ENCODE peak calls at places on chromosome 1, in eight cellular contexts. One of them, this sample, is unnamed.

GRCh38 chr1:205950826-205951549 is 7.7 kb upstream of the SLC26A9 start:
- DNase-seq in pancreas: no peak
- DNase-seq in HTR-8/SVneo: no peak
- DNase-seq in stimulated activated CD8-positive, alpha-beta memory T cell treated with anti-CD3 and anti-CD28 coated beads, Interleukin-12 subunit alpha, Interleukin-12 subunit beta, amount 100 ng/mL, for 4 hours: no peak
- DNase-seq in T47D: no peak
- DNase-seq in esophagus muscularis mucosa: no peak
- DNase-seq in keratinocyte: no peak
- DNase-seq in activated gamma-delta T cell treated with Interleukin-2 at 50 U/mL for 16 hours: no peak
- DNase-seq in this sample: no peak

GRCh38 chr1:246608616-246609376 is 42.5 kb downstream of the CNST start:
- DNase-seq in stimulated activated CD8-positive, alpha-beta memory T cell treated with anti-CD3 and anti-CD28 coated beads, Interleukin-12 subunit alpha, Interleukin-12 subunit beta, amount 100 ng/mL, for 4 hours: no peak
- DNase-seq in T47D: peak
- DNase-seq in keratinocyte: peak
- DNase-seq in pancreas: peak
- DNase-seq in esophagus muscularis mucosa: no peak
- DNase-seq in activated gamma-delta T cell treated with Interleukin-2 at 50 U/mL for 16 hours: no peak
- DNase-seq in HTR-8/SVneo: peak
- DNase-seq in this sample: peak

GRCh38 chr1:202235856-202236837 is 42.5 kb downstream of the LGR6 start:
- DNase-seq in esophagus muscularis mucosa: no peak
- DNase-seq in stimulated activated CD8-positive, alpha-beta memory T cell treated with anti-CD3 and anti-CD28 coated beads, Interleukin-12 subunit alpha, Interleukin-12 subunit beta, amount 100 ng/mL, for 4 hours: peak
- DNase-seq in keratinocyte: peak
- DNase-seq in activated gamma-delta T cell treated with Interleukin-2 at 50 U/mL for 16 hours: peak
- DNase-seq in T47D: peak
- DNase-seq in HTR-8/SVneo: peak
- DNase-seq in pancreas: peak
- DNase-seq in this sample: peak

GRCh38 chr1:112735752-112736151 is 20.6 kb upstream of the PPM1J start:
- DNase-seq in keratinocyte: peak
- DNase-seq in pancreas: no peak
- DNase-seq in HTR-8/SVneo: peak
- DNase-seq in activated gamma-delta T cell treated with Interleukin-2 at 50 U/mL for 16 hours: no peak
- DNase-seq in stimulated activated CD8-positive, alpha-beta memory T cell treated with anti-CD3 and anti-CD28 coated beads, Interleukin-12 subunit alpha, Interleukin-12 subunit beta, amount 100 ng/mL, for 4 hours: no peak
- DNase-seq in T47D: no peak
- DNase-seq in esophagus muscularis mucosa: no peak
- DNase-seq in this sample: no peak

GRCh38 chr1:154745286-154745731 is 124.8 kb downstream of the KCNN3 start:
- DNase-seq in keratinocyte: no peak
- DNase-seq in pancreas: no peak
- DNase-seq in esophagus muscularis mucosa: no peak
- DNase-seq in stimulated activated CD8-positive, alpha-beta memory T cell treated with anti-CD3 and anti-CD28 coated beads, Interleukin-12 subunit alpha, Interleukin-12 subunit beta, amount 100 ng/mL, for 4 hours: no peak
- DNase-seq in activated gamma-delta T cell treated with Interleukin-2 at 50 U/mL for 16 hours: no peak
- DNase-seq in T47D: no peak
- DNase-seq in HTR-8/SVneo: no peak
- DNase-seq in this sample: no peak

GRCh38 chr1:3774503-3775247 is 2.1 kb downstream of the SMIM1 start:
- DNase-seq in T47D: no peak
- DNase-seq in pancreas: no peak
- DNase-seq in keratinocyte: no peak
- DNase-seq in stimulated activated CD8-positive, alpha-beta memory T cell treated with anti-CD3 and anti-CD28 coated beads, Interleukin-12 subunit alpha, Interleukin-12 subunit beta, amount 100 ng/mL, for 4 hours: no peak
- DNase-seq in esophagus muscularis mucosa: no peak
- DNase-seq in activated gamma-delta T cell treated with Interleukin-2 at 50 U/mL for 16 hours: no peak
- DNase-seq in HTR-8/SVneo: no peak
- DNase-seq in this sample: no peak

GRCh38 chr1:65512967-65513777 is 92.7 kb downstream of the LEPR start:
- DNase-seq in pancreas: no peak
- DNase-seq in esophagus muscularis mucosa: no peak
- DNase-seq in HTR-8/SVneo: no peak
- DNase-seq in keratinocyte: no peak
- DNase-seq in T47D: no peak
- DNase-seq in stimulated activated CD8-positive, alpha-beta memory T cell treated with anti-CD3 and anti-CD28 coated beads, Interleukin-12 subunit alpha, Interleukin-12 subunit beta, amount 100 ng/mL, for 4 hours: no peak
- DNase-seq in activated gamma-delta T cell treated with Interleukin-2 at 50 U/mL for 16 hours: no peak
- DNase-seq in this sample: no peak

GRCh38 chr1:170929835-170930554 is 5.3 kb upstream of the MROH9 start:
- DNase-seq in HTR-8/SVneo: peak
- DNase-seq in esophagus muscularis mucosa: no peak
- DNase-seq in stimulated activated CD8-positive, alpha-beta memory T cell treated with anti-CD3 and anti-CD28 coated beads, Interleukin-12 subunit alpha, Interleukin-12 subunit beta, amount 100 ng/mL, for 4 hours: no peak
- DNase-seq in keratinocyte: no peak
- DNase-seq in pancreas: no peak
- DNase-seq in T47D: peak
- DNase-seq in activated gamma-delta T cell treated with Interleukin-2 at 50 U/mL for 16 hours: no peak
- DNase-seq in this sample: no peak

GRCh38 chr1:201226859-201227488 is 36.4 kb downstream of the IGFN1 start:
- DNase-seq in keratinocyte: no peak
- DNase-seq in activated gamma-delta T cell treated with Interleukin-2 at 50 U/mL for 16 hours: no peak
- DNase-seq in T47D: no peak
- DNase-seq in pancreas: no peak
- DNase-seq in stimulated activated CD8-positive, alpha-beta memory T cell treated with anti-CD3 and anti-CD28 coated beads, Interleukin-12 subunit alpha, Interleukin-12 subunit beta, amount 100 ng/mL, for 4 hours: no peak
- DNase-seq in esophagus muscularis mucosa: peak
- DNase-seq in HTR-8/SVneo: no peak
- DNase-seq in this sample: no peak

GRCh38 chr1:85411567-85412312 is 53.2 kb downstream of the DDAH1 start:
- DNase-seq in pancreas: no peak
- DNase-seq in keratinocyte: no peak
- DNase-seq in HTR-8/SVneo: no peak
- DNase-seq in activated gamma-delta T cell treated with Interleukin-2 at 50 U/mL for 16 hours: no peak
- DNase-seq in stimulated activated CD8-positive, alpha-beta memory T cell treated with anti-CD3 and anti-CD28 coated beads, Interleukin-12 subunit alpha, Interleukin-12 subunit beta, amount 100 ng/mL, for 4 hours: no peak
- DNase-seq in esophagus muscularis mucosa: no peak
- DNase-seq in T47D: no peak
- DNase-seq in this sample: no peak

GRCh38 chr1:151255381-151255780 is 847 bp downstream of the PSMD4 start:
- DNase-seq in esophagus muscularis mucosa: no peak
- DNase-seq in activated gamma-delta T cell treated with Interleukin-2 at 50 U/mL for 16 hours: no peak
- DNase-seq in stimulated activated CD8-positive, alpha-beta memory T cell treated with anti-CD3 and anti-CD28 coated beads, Interleukin-12 subunit alpha, Interleukin-12 subunit beta, amount 100 ng/mL, for 4 hours: no peak
- DNase-seq in T47D: no peak
- DNase-seq in pancreas: no peak
- DNase-seq in HTR-8/SVneo: no peak
- DNase-seq in keratinocyte: no peak
- DNase-seq in this sample: no peak

GRCh38 chr1:181043025-181043880 is 9.5 kb downstream of the MR1 start:
- DNase-seq in esophagus muscularis mucosa: no peak
- DNase-seq in activated gamma-delta T cell treated with Interleukin-2 at 50 U/mL for 16 hours: no peak
- DNase-seq in HTR-8/SVneo: no peak
- DNase-seq in stimulated activated CD8-positive, alpha-beta memory T cell treated with anti-CD3 and anti-CD28 coated beads, Interleukin-12 subunit alpha, Interleukin-12 subunit beta, amount 100 ng/mL, for 4 hours: no peak
- DNase-seq in keratinocyte: no peak
- DNase-seq in pancreas: no peak
- DNase-seq in T47D: peak
- DNase-seq in this sample: peak

GRCh38 chr1:57279909-57280666 is 143.8 kb downstream of the DAB1 start:
- DNase-seq in HTR-8/SVneo: no peak
- DNase-seq in activated gamma-delta T cell treated with Interleukin-2 at 50 U/mL for 16 hours: no peak
- DNase-seq in pancreas: no peak
- DNase-seq in esophagus muscularis mucosa: no peak
- DNase-seq in keratinocyte: peak
- DNase-seq in stimulated activated CD8-positive, alpha-beta memory T cell treated with anti-CD3 and anti-CD28 coated beads, Interleukin-12 subunit alpha, Interleukin-12 subunit beta, amount 100 ng/mL, for 4 hours: no peak
- DNase-seq in T47D: no peak
- DNase-seq in this sample: no peak

GRCh38 chr1:209600541-209600940 is 17.0 kb downstream of the CAMK1G start:
- DNase-seq in activated gamma-delta T cell treated with Interleukin-2 at 50 U/mL for 16 hours: no peak
- DNase-seq in pancreas: no peak
- DNase-seq in T47D: no peak
- DNase-seq in keratinocyte: no peak
- DNase-seq in stimulated activated CD8-positive, alpha-beta memory T cell treated with anti-CD3 and anti-CD28 coated beads, Interleukin-12 subunit alpha, Interleukin-12 subunit beta, amount 100 ng/mL, for 4 hours: no peak
- DNase-seq in HTR-8/SVneo: no peak
- DNase-seq in esophagus muscularis mucosa: no peak
- DNase-seq in this sample: no peak

GRCh38 chr1:23593556-23594148 is 34.4 kb upstream of the ID3 start:
- DNase-seq in pancreas: peak
- DNase-seq in keratinocyte: peak
- DNase-seq in stimulated activated CD8-positive, alpha-beta memory T cell treated with anti-CD3 and anti-CD28 coated beads, Interleukin-12 subunit alpha, Interleukin-12 subunit beta, amount 100 ng/mL, for 4 hours: no peak
- DNase-seq in HTR-8/SVneo: peak
- DNase-seq in activated gamma-delta T cell treated with Interleukin-2 at 50 U/mL for 16 hours: no peak
- DNase-seq in T47D: peak
- DNase-seq in esophagus muscularis mucosa: no peak
- DNase-seq in this sample: peak

GRCh38 chr1:119081267-119081666 is 59.2 kb downstream of the WARS2 start:
- DNase-seq in stimulated activated CD8-positive, alpha-beta memory T cell treated with anti-CD3 and anti-CD28 coated beads, Interleukin-12 subunit alpha, Interleukin-12 subunit beta, amount 100 ng/mL, for 4 hours: no peak
- DNase-seq in activated gamma-delta T cell treated with Interleukin-2 at 50 U/mL for 16 hours: no peak
- DNase-seq in keratinocyte: no peak
- DNase-seq in esophagus muscularis mucosa: no peak
- DNase-seq in T47D: no peak
- DNase-seq in pancreas: no peak
- DNase-seq in HTR-8/SVneo: no peak
- DNase-seq in this sample: no peak

GRCh38 chr1:42214447-42214871 is 49.9 kb upstream of the GUCA2A start:
- DNase-seq in stimulated activated CD8-positive, alpha-beta memory T cell treated with anti-CD3 and anti-CD28 coated beads, Interleukin-12 subunit alpha, Interleukin-12 subunit beta, amount 100 ng/mL, for 4 hours: no peak
- DNase-seq in pancreas: peak
- DNase-seq in T47D: peak
- DNase-seq in esophagus muscularis mucosa: no peak
- DNase-seq in keratinocyte: no peak
- DNase-seq in activated gamma-delta T cell treated with Interleukin-2 at 50 U/mL for 16 hours: no peak
- DNase-seq in HTR-8/SVneo: no peak
- DNase-seq in this sample: no peak

GRCh38 chr1:226889616-226890330 is 19.4 kb downstream of the PSEN2 start:
- DNase-seq in esophagus muscularis mucosa: no peak
- DNase-seq in keratinocyte: no peak
- DNase-seq in activated gamma-delta T cell treated with Interleukin-2 at 50 U/mL for 16 hours: no peak
- DNase-seq in T47D: no peak
- DNase-seq in stimulated activated CD8-positive, alpha-beta memory T cell treated with anti-CD3 and anti-CD28 coated beads, Interleukin-12 subunit alpha, Interleukin-12 subunit beta, amount 100 ng/mL, for 4 hours: no peak
- DNase-seq in HTR-8/SVneo: no peak
- DNase-seq in pancreas: no peak
- DNase-seq in this sample: no peak

GRCh38 chr1:35461966-35462651 is 95.1 kb downstream of the KIAA0319L start:
- DNase-seq in pancreas: no peak
- DNase-seq in esophagus muscularis mucosa: no peak
- DNase-seq in T47D: no peak
- DNase-seq in HTR-8/SVneo: no peak
- DNase-seq in keratinocyte: no peak
- DNase-seq in activated gamma-delta T cell treated with Interleukin-2 at 50 U/mL for 16 hours: no peak
- DNase-seq in stimulated activated CD8-positive, alpha-beta memory T cell treated with anti-CD3 and anti-CD28 coated beads, Interleukin-12 subunit alpha, Interleukin-12 subunit beta, amount 100 ng/mL, for 4 hours: no peak
- DNase-seq in this sample: no peak

GRCh38 chr1:178529364-178530036 is 16.6 kb downstream of the TEX35 start:
- DNase-seq in activated gamma-delta T cell treated with Interleukin-2 at 50 U/mL for 16 hours: no peak
- DNase-seq in stimulated activated CD8-positive, alpha-beta memory T cell treated with anti-CD3 and anti-CD28 coated beads, Interleukin-12 subunit alpha, Interleukin-12 subunit beta, amount 100 ng/mL, for 4 hours: no peak
- DNase-seq in keratinocyte: peak
- DNase-seq in T47D: no peak
- DNase-seq in HTR-8/SVneo: no peak
- DNase-seq in pancreas: no peak
- DNase-seq in esophagus muscularis mucosa: no peak
- DNase-seq in this sample: no peak

GRCh38 chr1:47656719-47657685 is 219.2 kb downstream of the FOXD2 start:
- DNase-seq in activated gamma-delta T cell treated with Interleukin-2 at 50 U/mL for 16 hours: no peak
- DNase-seq in keratinocyte: no peak
- DNase-seq in stimulated activated CD8-positive, alpha-beta memory T cell treated with anti-CD3 and anti-CD28 coated beads, Interleukin-12 subunit alpha, Interleukin-12 subunit beta, amount 100 ng/mL, for 4 hours: no peak
- DNase-seq in T47D: no peak
- DNase-seq in HTR-8/SVneo: no peak
- DNase-seq in pancreas: no peak
- DNase-seq in esophagus muscularis mucosa: no peak
- DNase-seq in this sample: no peak

GRCh38 chr1:180154325-180155201 is at the start of gene QSOX1:
- DNase-seq in pancreas: peak
- DNase-seq in esophagus muscularis mucosa: peak
- DNase-seq in stimulated activated CD8-positive, alpha-beta memory T cell treated with anti-CD3 and anti-CD28 coated beads, Interleukin-12 subunit alpha, Interleukin-12 subunit beta, amount 100 ng/mL, for 4 hours: peak
- DNase-seq in activated gamma-delta T cell treated with Interleukin-2 at 50 U/mL for 16 hours: peak
- DNase-seq in HTR-8/SVneo: peak
- DNase-seq in T47D: peak
- DNase-seq in keratinocyte: no peak
- DNase-seq in this sample: peak

GRCh38 chr1:229111703-229112319 is 159.1 kb upstream of the RAB4A start:
- DNase-seq in HTR-8/SVneo: no peak
- DNase-seq in stimulated activated CD8-positive, alpha-beta memory T cell treated with anti-CD3 and anti-CD28 coated beads, Interleukin-12 subunit alpha, Interleukin-12 subunit beta, amount 100 ng/mL, for 4 hours: no peak
- DNase-seq in keratinocyte: no peak
- DNase-seq in activated gamma-delta T cell treated with Interleukin-2 at 50 U/mL for 16 hours: no peak
- DNase-seq in pancreas: no peak
- DNase-seq in T47D: peak
- DNase-seq in esophagus muscularis mucosa: no peak
- DNase-seq in this sample: no peak

GRCh38 chr1:218281285-218281684 is 3.8 kb upstream of the RRP15 start:
- DNase-seq in HTR-8/SVneo: no peak
- DNase-seq in keratinocyte: no peak
- DNase-seq in stimulated activated CD8-positive, alpha-beta memory T cell treated with anti-CD3 and anti-CD28 coated beads, Interleukin-12 subunit alpha, Interleukin-12 subunit beta, amount 100 ng/mL, for 4 hours: no peak
- DNase-seq in T47D: peak
- DNase-seq in esophagus muscularis mucosa: no peak
- DNase-seq in pancreas: no peak
- DNase-seq in activated gamma-delta T cell treated with Interleukin-2 at 50 U/mL for 16 hours: no peak
- DNase-seq in this sample: no peak

GRCh38 chr1:162444903-162445302 is 33.0 kb upstream of the SH2D1B start:
- DNase-seq in pancreas: no peak
- DNase-seq in activated gamma-delta T cell treated with Interleukin-2 at 50 U/mL for 16 hours: no peak
- DNase-seq in esophagus muscularis mucosa: no peak
- DNase-seq in HTR-8/SVneo: no peak
- DNase-seq in keratinocyte: no peak
- DNase-seq in stimulated activated CD8-positive, alpha-beta memory T cell treated with anti-CD3 and anti-CD28 coated beads, Interleukin-12 subunit alpha, Interleukin-12 subunit beta, amount 100 ng/mL, for 4 hours: no peak
- DNase-seq in T47D: no peak
- DNase-seq in this sample: no peak

GRCh38 chr1:54139711-54140110 is 13.1 kb downstream of the CDCP2 start:
- DNase-seq in HTR-8/SVneo: no peak
- DNase-seq in T47D: no peak
- DNase-seq in stimulated activated CD8-positive, alpha-beta memory T cell treated with anti-CD3 and anti-CD28 coated beads, Interleukin-12 subunit alpha, Interleukin-12 subunit beta, amount 100 ng/mL, for 4 hours: no peak
- DNase-seq in esophagus muscularis mucosa: no peak
- DNase-seq in activated gamma-delta T cell treated with Interleukin-2 at 50 U/mL for 16 hours: no peak
- DNase-seq in keratinocyte: no peak
- DNase-seq in pancreas: no peak
- DNase-seq in this sample: no peak

This sample was measured in NK-92 treated with Interleukin-12 subunit alpha and Interleukin-12 subunit beta, amount 100 ng/mL, for 24 hours.